ENCODE peak calls at places on chromosomes 6 and 20, in four cellular contexts. V, Q, Z and T are unnamed samples.

GRCh38 chr20:57627972-57628650 is 7.9 kb upstream of the ZBP1 start:
- DNase-seq in Q (no peak), V (no peak), Z (no peak), T (peak; percentile 86)

GRCh38 chr6:126228001-126228791 is 111.7 kb upstream of the CENPW start:
- DNase-seq in Q (no peak), Z (peak; percentile 20), V (peak; percentile 0), T (no peak)

GRCh38 chr6:134632034-134632433 is 314.1 kb upstream of the SGK1 start:
- DNase-seq in V (no peak), Z (no peak), Q (no peak), T (no peak)

GRCh38 chr6:42166444-42167141 is 6.6 kb upstream of the GUCA1A start:
- DNase-seq in Z (peak; percentile 14), Q (peak; percentile 88), V (peak; percentile 73), T (peak; percentile 68)

GRCh38 chr20:62822788-62823651 is 6.2 kb downstream of the COL9A3 start:
- DNase-seq in Z (no peak), Q (peak; percentile 53), V (peak; percentile 37), T (peak; percentile 49)

GRCh38 chr6:18507018-18507415 is 119.9 kb downstream of the RNF144B start:
- DNase-seq in Z (peak; percentile 8), Q (no peak), V (peak; percentile 90), T (no peak)

GRCh38 chr6:56900784-56901183 is 54.1 kb upstream of the BEND6 start:
- DNase-seq in Q (no peak), V (no peak), Z (no peak), T (no peak)

GRCh38 chr6:81820979-81821378 is 68.5 kb upstream of the TENT5A start:
- DNase-seq in Q (no peak), V (no peak), Z (no peak), T (no peak)

GRCh38 chr6:113352029-113352801 is 504.9 kb upstream of the MARCKS start:
- DNase-seq in Q (no peak), Z (no peak), V (no peak), T (no peak)

GRCh38 chr20:61966492-61967244 is 99.0 kb downstream of the TAF4 start:
- DNase-seq in Z (no peak), V (no peak), Q (no peak), T (no peak)

GRCh38 chr20:23143098-23143497 is 57.0 kb upstream of the CD93 start:
- DNase-seq in Q (no peak), V (no peak), Z (no peak), T (peak; percentile 74)